ENCODE peak calls at places on chromosomes 11 and 22, in seven cellular contexts. V, B, P, D, G, Z and J are unnamed samples.

GRCh38 chr22:44131412-44131811 is 49.3 kb upstream of the PARVG start:
- DNase-seq in G (no peak), P (no peak), V (peak; percentile 56), D (no peak), B (no peak), Z (no peak), J (no peak)

GRCh38 chr11:73384871-73385692 is 8.9 kb downstream of the RELT start:
- DNase-seq in V (no peak), Z (no peak), B (no peak), P (peak; percentile 92), G (no peak), D (no peak), J (peak; percentile 18)

GRCh38 chr11:64223001-64223651 is 2.9 kb downstream of the TRPT1 start:
- DNase-seq in P (peak; percentile 54), D (no peak), Z (no peak), B (no peak), G (no peak), V (no peak), J (no peak)

GRCh38 chr11:20008190-20008801 is 152.0 kb downstream of the DBX1 start:
- DNase-seq in V (no peak), G (no peak), Z (no peak), D (no peak), B (no peak), P (no peak), J (no peak)

GRCh38 chr22:33299245-33299956 is 241.2 kb upstream of the SYN3 start:
- DNase-seq in G (no peak), B (no peak), D (no peak), V (peak; percentile 42), Z (no peak), P (no peak), J (no peak)

GRCh38 chr11:3959918-3960295 is 104.4 kb downstream of the STIM1 start:
- DNase-seq in V (no peak), P (no peak), D (no peak), G (no peak), Z (no peak), B (no peak), J (peak; percentile 62)

GRCh38 chr11:95149659-95150294 is 60.1 kb downstream of the ENDOD1 start:
- DNase-seq in D (no peak), P (no peak), V (no peak), Z (no peak), B (peak; percentile 66), G (peak; percentile 16), J (peak; percentile 31)

GRCh38 chr22:35998748-35999147 is 29.9 kb downstream of the RBFOX2 start:
- DNase-seq in B (no peak), G (no peak), V (no peak), D (no peak), P (no peak), Z (no peak), J (no peak)

GRCh38 chr22:41762980-41763779 is 37.3 kb upstream of the CCDC134 start:
- DNase-seq in D (no peak), P (no peak), B (no peak), V (no peak), G (peak; percentile 18), Z (no peak), J (no peak)

GRCh38 chr11:117523680-117524079 is 196.0 kb downstream of the CEP164 start:
- DNase-seq in V (no peak), Z (no peak), D (no peak), G (no peak), B (peak; percentile 54), P (no peak), J (peak; percentile 50)

GRCh38 chr11:111466615-111467014 is 45.6 kb downstream of the BTG4 start:
- DNase-seq in B (no peak), D (no peak), G (no peak), P (no peak), V (no peak), Z (no peak), J (no peak)

GRCh38 chr11:3929689-3930088 is 74.2 kb downstream of the STIM1 start:
- DNase-seq in P (no peak), B (no peak), G (no peak), D (no peak), Z (no peak), V (no peak), J (no peak)

GRCh38 chr11:124301482-124301881 is 12.3 kb downstream of the OR8D1 start:
- DNase-seq in P (no peak), Z (no peak), B (peak; percentile 89), G (no peak), V (no peak), D (no peak), J (peak; percentile 69)

GRCh38 chr22:28902490-28902889 is 19.1 kb downstream of the ZNRF3 start:
- DNase-seq in B (no peak), P (no peak), G (no peak), D (no peak), V (no peak), Z (no peak), J (no peak)

GRCh38 chr22:28898233-28898629 is 14.9 kb downstream of the ZNRF3 start:
- DNase-seq in B (no peak), V (peak; percentile 3), G (no peak), D (no peak), P (no peak), Z (no peak), J (no peak)

GRCh38 chr22:28896611-28897010 is 13.2 kb downstream of the ZNRF3 start:
- DNase-seq in D (no peak), Z (no peak), V (no peak), B (no peak), P (no peak), G (no peak), J (no peak)

GRCh38 chr22:28900379-28900778 is 17.0 kb downstream of the ZNRF3 start:
- DNase-seq in P (no peak), Z (no peak), G (no peak), D (no peak), V (no peak), B (no peak), J (no peak)

GRCh38 chr22:28899199-28899853 is 16.0 kb downstream of the ZNRF3 start:
- DNase-seq in V (peak; percentile 37), D (no peak), Z (peak; percentile 48), B (peak; percentile 67), G (peak; percentile 66), P (no peak), J (peak; percentile 54)
- H3K4me3 ChIP-seq in V (no peak overlapping the region), D (no peak overlapping the region), Z (no peak overlapping the region), B (no peak overlapping the region), G (no peak overlapping the region), P (no peak overlapping the region), J (no peak overlapping the region)

DNA sequence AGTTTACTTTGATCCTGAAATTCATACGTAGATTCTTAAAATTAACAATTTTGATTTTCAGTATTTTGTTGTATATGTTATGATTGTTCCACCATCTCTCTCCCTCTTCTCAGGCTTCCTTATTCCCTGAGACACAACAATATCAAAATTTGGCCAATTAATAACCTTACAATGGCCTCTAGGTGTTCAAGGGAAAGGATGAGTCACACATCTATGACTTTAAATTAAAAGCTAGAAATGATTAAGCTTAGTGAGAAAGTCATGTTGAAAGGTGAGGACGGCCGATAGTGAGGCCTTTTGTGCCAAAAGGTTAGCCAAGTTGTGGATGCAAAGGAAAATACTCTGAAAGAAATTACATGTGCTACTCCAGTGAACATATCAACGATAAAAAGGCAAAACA is 5.5 kb upstream of the OR52J3 start:
- DNase-seq in Z (no peak), P (no peak), V (no peak), G (no peak), D (no peak), B (no peak), J (no peak)
- H3K4me3 ChIP-seq in Z (no peak overlapping the region), P (no peak overlapping the region), V (no peak overlapping the region), G (no peak overlapping the region), D (no peak overlapping the region), B (no peak overlapping the region), J (no peak overlapping the region)

GRCh38 chr22:42967933-42968332 is 47.0 kb downstream of the PACSIN2 start:
- DNase-seq in Z (no peak), B (no peak), P (peak; percentile 77), G (no peak), D (no peak), V (peak; percentile 80), J (peak; percentile 74)

GRCh38 chr22:42967005-42967404 is 47.9 kb downstream of the PACSIN2 start:
- DNase-seq in V (no peak), D (no peak), P (no peak), G (no peak), B (no peak), Z (no peak), J (no peak)

GRCh38 chr22:42964994-42965699 is 49.8 kb downstream of the PACSIN2 start:
- DNase-seq in B (no peak), P (no peak), D (no peak), G (no peak), V (no peak), Z (no peak), J (peak; percentile 49)

GRCh38 chr22:42969348-42969975 is 45.5 kb downstream of the PACSIN2 start:
- DNase-seq in G (no peak), Z (no peak), P (no peak), V (no peak), D (no peak), B (peak; percentile 94), J (peak; percentile 96)

DNA sequence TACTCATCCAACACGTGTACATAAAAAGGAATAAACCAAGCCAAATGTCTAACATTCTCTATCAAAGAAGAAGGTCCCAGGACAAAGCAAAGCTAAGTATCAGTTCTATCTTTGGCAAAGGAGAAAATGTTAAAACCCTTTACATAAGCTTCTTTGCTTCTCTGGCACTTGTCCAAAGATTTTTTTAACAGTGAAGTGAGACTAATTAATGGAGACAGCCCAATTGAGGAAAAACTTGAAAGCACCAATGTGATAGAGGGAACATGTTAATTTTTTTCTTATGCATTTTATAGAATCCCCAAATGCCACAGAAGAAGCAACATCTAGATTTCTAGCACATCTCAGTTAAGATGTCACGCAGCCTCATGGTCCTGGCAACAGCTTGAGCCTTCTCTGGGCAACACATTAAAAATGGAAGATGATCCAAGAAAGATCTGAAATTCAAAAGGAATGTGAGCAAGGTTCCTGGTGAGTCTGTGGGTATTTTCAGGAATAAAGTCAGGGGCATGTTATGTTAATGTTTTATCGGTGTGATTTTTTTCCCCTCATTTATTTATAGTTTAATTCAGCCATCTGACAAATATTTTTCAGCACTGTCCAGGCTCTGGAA is 48.5 kb downstream of the PACSIN2 start:
- DNase-seq in V (no peak), G (no peak), P (no peak), D (no peak), Z (no peak), B (peak; percentile 48), J (peak; percentile 50)
- H3K4me3 ChIP-seq in V (no peak overlapping the region), G (no peak overlapping the region), P (no peak overlapping the region), D (no peak overlapping the region), Z (no peak overlapping the region), B (no peak overlapping the region), J (no peak overlapping the region)

DNA sequence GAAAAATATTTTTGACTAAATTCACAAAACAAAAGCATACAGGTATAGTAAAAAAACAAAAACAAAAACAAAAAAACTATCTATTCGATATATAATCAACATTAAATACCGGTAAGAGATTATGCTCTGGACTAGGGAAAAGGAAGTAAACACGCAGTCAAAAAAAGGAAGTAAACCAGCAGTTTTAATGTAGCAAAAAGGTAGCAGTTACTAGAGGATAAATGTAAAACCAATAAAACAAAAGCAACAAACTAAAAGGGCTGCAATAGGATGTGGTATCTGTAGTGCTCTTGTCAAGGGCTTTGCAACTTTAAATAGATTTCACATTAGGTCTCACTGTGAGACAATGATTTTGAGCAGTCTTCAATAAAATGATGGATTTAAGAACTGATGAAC is 2.4 kb downstream of the TRIM22 start:
- DNase-seq in Z (peak; percentile 27), D (no peak), P (no peak), V (no peak), G (peak; percentile 25), B (no peak), J (no peak)
- H3K4me3 ChIP-seq in Z (peak overlapping the region; percentile 81), D (peak overlapping the region; percentile 52), P (no peak overlapping the region), V (peak overlapping the region; percentile 54), G (peak overlapping the region; percentile 84), B (no peak overlapping the region), J (no peak overlapping the region)